ENCODE peak calls at places on chromosomes 2 and 18, in eight cellular contexts. One of them, this sample, is unnamed.

GRCh38 chr2:186543561-186544131 is 46.2 kb upstream of the ITGAV start:
- DNase-seq in stromal cell of bone marrow: no peak
- DNase-seq in colonic mucosa: no peak
- DNase-seq in NCI-H510A: no peak
- DNase-seq in AG08395: peak
- DNase-seq in fibroblast of gingiva: peak
- DNase-seq in amniotic stem cell: no peak
- DNase-seq in GM06990: no peak
- DNase-seq in this sample: peak

GRCh38 chr2:192128655-192129054 is 66.1 kb downstream of the TMEFF2 start:
- DNase-seq in GM06990: no peak
- DNase-seq in amniotic stem cell: no peak
- DNase-seq in stromal cell of bone marrow: no peak
- DNase-seq in colonic mucosa: no peak
- DNase-seq in fibroblast of gingiva: peak
- DNase-seq in AG08395: no peak
- DNase-seq in NCI-H510A: no peak
- DNase-seq in this sample: peak

GRCh38 chr2:134406716-134407115 is 152.8 kb downstream of the MGAT5 start:
- DNase-seq in GM06990: no peak
- DNase-seq in stromal cell of bone marrow: no peak
- DNase-seq in fibroblast of gingiva: no peak
- DNase-seq in NCI-H510A: no peak
- DNase-seq in amniotic stem cell: no peak
- DNase-seq in AG08395: no peak
- DNase-seq in colonic mucosa: no peak
- DNase-seq in this sample: no peak

GRCh38 chr2:130964931-130965330 is 128.2 kb downstream of the ARHGEF4 start:
- DNase-seq in GM06990: no peak
- DNase-seq in amniotic stem cell: no peak
- DNase-seq in NCI-H510A: no peak
- DNase-seq in AG08395: no peak
- DNase-seq in colonic mucosa: no peak
- DNase-seq in stromal cell of bone marrow: no peak
- DNase-seq in fibroblast of gingiva: no peak
- DNase-seq in this sample: no peak

GRCh38 chr2:155708052-155708451 is 624.5 kb downstream of the NR4A2 start:
- DNase-seq in amniotic stem cell: no peak
- DNase-seq in AG08395: no peak
- DNase-seq in stromal cell of bone marrow: no peak
- DNase-seq in colonic mucosa: no peak
- DNase-seq in GM06990: no peak
- DNase-seq in fibroblast of gingiva: no peak
- DNase-seq in NCI-H510A: no peak
- DNase-seq in this sample: no peak

GRCh38 chr18:29157057-29157780 is 980.3 kb upstream of the CDH2 start:
- DNase-seq in amniotic stem cell: no peak
- DNase-seq in fibroblast of gingiva: no peak
- DNase-seq in GM06990: no peak
- DNase-seq in stromal cell of bone marrow: no peak
- DNase-seq in AG08395: no peak
- DNase-seq in NCI-H510A: no peak
- DNase-seq in colonic mucosa: no peak
- DNase-seq in this sample: peak

GRCh38 chr2:67854103-67854502 is 208.7 kb downstream of the C1D start:
- DNase-seq in fibroblast of gingiva: no peak
- DNase-seq in amniotic stem cell: no peak
- DNase-seq in stromal cell of bone marrow: no peak
- DNase-seq in NCI-H510A: no peak
- DNase-seq in colonic mucosa: no peak
- DNase-seq in AG08395: no peak
- DNase-seq in GM06990: no peak
- DNase-seq in this sample: no peak

GRCh38 chr2:30503692-30504076 is 56.6 kb downstream of the LCLAT1 start:
- DNase-seq in AG08395: no peak
- DNase-seq in colonic mucosa: no peak
- DNase-seq in fibroblast of gingiva: no peak
- DNase-seq in amniotic stem cell: no peak
- DNase-seq in NCI-H510A: no peak
- DNase-seq in GM06990: no peak
- DNase-seq in stromal cell of bone marrow: no peak
- DNase-seq in this sample: no peak

GRCh38 chr2:233365861-233366520 is 11.7 kb downstream of the DGKD start:
- DNase-seq in stromal cell of bone marrow: no peak
- DNase-seq in AG08395: no peak
- DNase-seq in GM06990: no peak
- DNase-seq in fibroblast of gingiva: no peak
- DNase-seq in NCI-H510A: no peak
- DNase-seq in amniotic stem cell: no peak
- DNase-seq in colonic mucosa: no peak
- DNase-seq in this sample: no peak

GRCh38 chr2:23824777-23825212 is 102.1 kb downstream of the ATAD2B start:
- DNase-seq in NCI-H510A: no peak
- DNase-seq in amniotic stem cell: peak
- DNase-seq in fibroblast of gingiva: peak
- DNase-seq in stromal cell of bone marrow: peak
- DNase-seq in AG08395: peak
- DNase-seq in colonic mucosa: peak
- DNase-seq in GM06990: peak
- DNase-seq in this sample: peak

GRCh38 chr18:23994361-23994902 is 20.1 kb upstream of the TTC39C start:
- DNase-seq in colonic mucosa: peak
- DNase-seq in GM06990: no peak
- DNase-seq in NCI-H510A: peak
- DNase-seq in stromal cell of bone marrow: peak
- DNase-seq in fibroblast of gingiva: peak
- DNase-seq in amniotic stem cell: peak
- DNase-seq in AG08395: peak
- DNase-seq in this sample: peak

GRCh38 chr2:231590614-231591013 is 2.0 kb upstream of the TEX44 start:
- DNase-seq in AG08395: no peak
- DNase-seq in stromal cell of bone marrow: no peak
- DNase-seq in amniotic stem cell: no peak
- DNase-seq in NCI-H510A: peak
- DNase-seq in fibroblast of gingiva: no peak
- DNase-seq in GM06990: no peak
- DNase-seq in colonic mucosa: no peak
- DNase-seq in this sample: no peak

GRCh38 chr2:48203668-48204067 is 297.4 kb upstream of the FBXO11 start:
- DNase-seq in GM06990: no peak
- DNase-seq in stromal cell of bone marrow: no peak
- DNase-seq in AG08395: no peak
- DNase-seq in NCI-H510A: no peak
- DNase-seq in amniotic stem cell: no peak
- DNase-seq in colonic mucosa: no peak
- DNase-seq in fibroblast of gingiva: no peak
- DNase-seq in this sample: no peak

GRCh38 chr2:29113891-29114321 is 1.3 kb upstream of the CLIP4 start:
- DNase-seq in NCI-H510A: peak
- DNase-seq in GM06990: peak
- DNase-seq in stromal cell of bone marrow: peak
- DNase-seq in colonic mucosa: peak
- DNase-seq in AG08395: peak
- DNase-seq in amniotic stem cell: peak
- DNase-seq in fibroblast of gingiva: peak
- DNase-seq in this sample: peak

GRCh38 chr2:71936076-71937030 is 211.3 kb downstream of the CYP26B1 start:
- DNase-seq in colonic mucosa: peak
- DNase-seq in AG08395: no peak
- DNase-seq in fibroblast of gingiva: no peak
- DNase-seq in GM06990: no peak
- DNase-seq in amniotic stem cell: no peak
- DNase-seq in stromal cell of bone marrow: no peak
- DNase-seq in NCI-H510A: no peak
- DNase-seq in this sample: no peak